ENCODE peak calls at places on chromosomes 11 and 22, in seven cellular contexts. X is mucosa of descending colon, P is hepatocyte, G is suprapubic skin, R is brain microvascular endothelial cell, Y is colonic mucosa, H is heart left ventricle. I is an unnamed sample.

GRCh38 chr11:11036185-11037161 is 178.6 kb upstream of the ZBED5 start:
- DNase-seq in X (no peak), P (peak), G (no peak), R (peak), Y (peak), H (no peak), I (no peak)

GRCh38 chr11:46119352-46120216 is 1.7 kb downstream of the PHF21A start:
- DNase-seq in X (peak), P (peak), G (no peak), R (peak), Y (peak), H (peak), I (peak)

GRCh38 chr11:10584071-10584501 is 15.6 kb upstream of the LYVE1 start:
- DNase-seq in X (no peak), P (no peak), G (no peak), R (no peak), Y (no peak), H (no peak), I (no peak)

GRCh38 chr11:44632466-44633123 is 67.1 kb downstream of the CD82 start:
- DNase-seq in X (no peak), P (peak), G (peak), R (peak), Y (peak), H (peak), I (peak)

GRCh38 chr11:47667555-47667954 is 25.2 kb upstream of the MTCH2 start:
- DNase-seq in X (no peak), P (no peak), G (no peak), R (no peak), Y (no peak), H (no peak), I (no peak)

GRCh38 chr11:128174465-128175101 is 412.8 kb downstream of the ETS1 start:
- DNase-seq in X (no peak), P (no peak), G (no peak), R (peak), Y (no peak), H (no peak), I (no peak)

GRCh38 chr22:29992341-29993275 is 87.7 kb upstream of the HORMAD2 start:
- DNase-seq in X (no peak), P (no peak), G (no peak), R (peak), Y (no peak), H (no peak), I (peak)

GRCh38 chr22:31345331-31346254 is 553 bp downstream of the PATZ1 start:
- DNase-seq in X (peak), P (peak), G (peak), R (peak), Y (peak), H (peak), I (peak)

GRCh38 chr11:873723-874122 is 31.1 kb downstream of the TSPAN4 start:
- DNase-seq in X (no peak), P (no peak), G (no peak), R (no peak), Y (no peak), H (no peak), I (no peak)

GRCh38 chr11:35360059-35360530 is 59.3 kb downstream of the SLC1A2 start:
- DNase-seq in X (no peak), P (no peak), G (no peak), R (no peak), Y (no peak), H (no peak), I (no peak)

GRCh38 chr11:20782771-20783170 is 113.4 kb downstream of the NELL1 start:
- DNase-seq in X (no peak), P (no peak), G (no peak), R (no peak), Y (no peak), H (no peak), I (no peak)

GRCh38 chr11:61764606-61765260 is 12.3 kb downstream of the MYRF start:
- DNase-seq in X (no peak), P (peak), G (no peak), R (no peak), Y (no peak), H (peak), I (no peak)
- TF ChIP-seq CTCF in X (no peak), P (no peak), G (no peak), R (peak), Y (no peak), H (no peak), I (no peak)

GRCh38 chr11:7944123-7944522 is 2.6 kb upstream of the OR10A3 start:
- DNase-seq in X (no peak), P (no peak), G (no peak), R (no peak), Y (no peak), H (no peak), I (no peak)

GRCh38 chr11:7955191-7955590 is 10.1 kb downstream of the NLRP10 start:
- DNase-seq in X (no peak), P (no peak), G (no peak), R (no peak), Y (no peak), H (no peak), I (no peak)

DNA sequence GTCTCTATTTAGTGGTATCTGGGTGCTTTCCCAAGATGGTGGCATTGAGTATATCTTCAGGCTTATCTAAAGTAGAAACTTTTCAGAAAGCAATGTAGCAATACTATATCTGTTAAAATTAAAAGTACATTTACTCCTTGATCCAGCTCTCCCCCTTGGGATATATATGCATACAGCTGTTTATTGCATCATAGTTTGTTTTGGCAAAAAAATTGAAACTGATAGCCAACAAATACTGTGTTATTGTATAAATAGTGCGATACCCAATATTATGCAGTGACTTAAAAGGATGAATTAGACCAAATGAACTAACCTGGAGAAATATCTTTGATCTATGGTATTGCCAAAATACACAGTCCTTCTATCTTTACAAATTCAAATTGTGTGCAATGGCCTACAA is 8.4 kb upstream of the OR10A3 start:
- DNase-seq in X (no peak), P (no peak), G (no peak), R (no peak), Y (no peak), H (no peak), I (no peak)
- H3K4me3 ChIP-seq in X (no peak), P (no peak), G (no peak), R (no peak), Y (no peak), H (no peak), I (no peak)

DNA sequence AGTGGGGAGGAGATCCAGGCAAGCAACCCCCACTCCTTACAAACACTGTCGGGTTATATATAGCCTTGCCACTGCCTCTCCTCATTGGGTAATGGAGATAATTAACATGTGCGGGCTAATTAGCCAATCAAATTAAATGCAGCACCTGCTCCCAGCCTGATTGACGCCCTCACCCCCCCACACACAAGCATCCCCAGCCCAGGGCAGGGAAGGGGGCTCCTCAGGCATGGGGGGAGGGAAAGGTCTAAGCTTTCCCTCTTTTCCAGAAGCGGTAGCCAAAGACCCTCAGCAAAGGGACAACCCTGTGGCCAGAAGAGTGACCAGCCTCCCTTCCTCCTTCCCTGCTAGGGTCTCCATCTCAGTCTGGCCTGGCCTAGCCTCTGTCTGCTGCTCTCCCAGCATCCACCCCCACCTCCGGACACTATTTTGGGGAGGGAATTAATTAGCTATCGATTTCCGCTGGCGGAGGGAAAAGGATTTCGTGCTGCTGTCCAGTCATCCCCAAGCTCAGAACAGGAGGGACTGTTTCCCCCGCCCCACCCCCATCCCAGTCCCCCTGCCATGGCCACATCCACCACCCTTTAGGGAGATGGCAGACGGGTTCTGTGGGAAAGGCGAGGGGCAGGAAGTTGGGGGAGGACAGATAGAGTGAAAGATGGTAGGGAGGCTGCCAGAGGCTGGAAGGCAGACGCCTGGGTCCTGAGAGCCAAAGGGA is 7.1 kb downstream of the NRXN2 start:
- DNase-seq in X (no peak), P (no peak), G (no peak), R (no peak), Y (no peak), H (no peak), I (no peak)
- TF ChIP-seq CTCF in X (no peak), P (no peak), G (no peak), R (no peak), Y (no peak), H (no peak), I (no peak)

GRCh38 chr11:133064961-133065360 is 467.3 kb downstream of the OPCML start:
- DNase-seq in X (no peak), P (no peak), G (peak), R (no peak), Y (no peak), H (no peak), I (no peak)
- H3K4me3 ChIP-seq in X (no peak), P (peak), G (peak), R (peak), Y (no peak), H (peak), I (no peak)